ENCODE peak calls at places on chromosome 13, in five cellular contexts. D is suprapubic skin, S is mesendoderm, I is retina, H is omental fat pad. X is an unnamed sample.
A peak's percentile ranks its signal among the peaks of the same experiment; 100 is the strongest.

GRCh38 chr13:102598061-102598460 is 1.3 kb downstream of the TPP2 start:
- DNase-seq in D (no peak), S (peak; percentile 30), I (no peak), H (no peak), X (no peak)

GRCh38 chr13:19680751-19681150 is 47.3 kb downstream of the MPHOSPH8 start:
- DNase-seq in D (no peak), S (no peak), I (no peak), H (no peak), X (no peak)

GRCh38 chr13:64925284-64925683 is 2304.9 kb downstream of the PCDH9 start:
- DNase-seq in D (no peak), S (peak; percentile 41), I (no peak), H (no peak), X (peak; percentile 4)

GRCh38 chr13:35704331-35704730 is 227.8 kb upstream of the MAB21L1 start:
- DNase-seq in D (no peak), S (no peak), I (no peak), H (no peak), X (no peak)

GRCh38 chr13:75855847-75856246 is 219.7 kb downstream of the LMO7 start:
- DNase-seq in D (no peak), S (no peak), I (no peak), H (no peak), X (no peak)

GRCh38 chr13:91078093-91078679 is 269.3 kb upstream of the MIR17HG start:
- DNase-seq in D (no peak), S (no peak), I (no peak), H (no peak), X (no peak)

GRCh38 chr13:108227651-108228272 is 9.6 kb downstream of the ABHD13 start:
- DNase-seq in D (no peak), S (no peak), I (no peak), H (no peak), X (no peak)

GRCh38 chr13:36685912-36686311 is 12.1 kb downstream of the SERTM1 start:
- DNase-seq in D (no peak), S (no peak), I (no peak), H (no peak), X (peak; percentile 61)

GRCh38 chr13:95564948-95565347 is 12.4 kb downstream of the CLDN10 start:
- DNase-seq in D (no peak), S (no peak), I (no peak), H (no peak), X (peak; percentile 67)

GRCh38 chr13:45479661-45480060 is 14.9 kb downstream of the COG3 start:
- DNase-seq in D (no peak), S (no peak), I (no peak), H (no peak), X (no peak)

GRCh38 chr13:74067818-74068217 is 66.4 kb downstream of the KLF12 start:
- DNase-seq in D (no peak), S (no peak), I (no peak), H (no peak), X (no peak)

GRCh38 chr13:81048026-81048461 is 707.1 kb upstream of the SPRY2 start:
- DNase-seq in D (no peak), S (no peak), I (no peak), H (no peak), X (no peak)

GRCh38 chr13:41004875-41005693 is 14.0 kb downstream of the ELF1 start:
- DNase-seq in D (no peak), S (no peak), I (no peak), H (no peak), X (no peak)

GRCh38 chr13:103772576-103772975 is 706.4 kb upstream of the SLC10A2 start:
- DNase-seq in D (no peak), S (peak; percentile 44), I (no peak), H (no peak), X (no peak)

GRCh38 chr13:113077566-113077952 is 28.0 kb upstream of the F7 start:
- DNase-seq in D (peak; percentile 46), S (no peak), I (no peak), H (no peak), X (no peak)

GRCh38 chr13:50170447-50171037 is 155.3 kb downstream of the KCNRG start:
- DNase-seq in D (no peak), S (no peak), I (no peak), H (no peak), X (no peak)

GRCh38 chr13:27704681-27705080 is 83.0 kb downstream of the POLR1D start:
- DNase-seq in D (no peak), S (no peak), I (no peak), H (no peak), X (no peak)

GRCh38 chr13:108195146-108195545 is 20.2 kb downstream of the LIG4 start:
- DNase-seq in D (no peak), S (no peak), I (no peak), H (no peak), X (no peak)